ENCODE peak calls at places on chromosomes 16 and 17, in eight cellular contexts. One of them, this sample, is unnamed.

GRCh38 chr17:68514809-68515208 is 2.6 kb downstream of the PRKAR1A start:
- DNase-seq in testis: no peak
- DNase-seq in astrocyte of the cerebellum: no peak
- DNase-seq in astrocyte: peak
- DNase-seq in HFF-Myc: no peak
- DNase-seq in heart right ventricle: no peak
- DNase-seq in cardiac fibroblast: peak
- DNase-seq in OCI-LY7: no peak
- DNase-seq in this sample: no peak

GRCh38 chr17:57619061-57619937 is 125.8 kb downstream of the CCDC182 start:
- DNase-seq in astrocyte of the cerebellum: no peak
- DNase-seq in HFF-Myc: no peak
- DNase-seq in astrocyte: peak
- DNase-seq in testis: no peak
- DNase-seq in cardiac fibroblast: peak
- DNase-seq in heart right ventricle: no peak
- DNase-seq in OCI-LY7: no peak
- DNase-seq in this sample: no peak

GRCh38 chr17:76163919-76164318 is 22.9 kb upstream of the FOXJ1 start:
- DNase-seq in testis: peak
- DNase-seq in astrocyte of the cerebellum: no peak
- DNase-seq in OCI-LY7: no peak
- DNase-seq in heart right ventricle: no peak
- DNase-seq in cardiac fibroblast: no peak
- DNase-seq in astrocyte: no peak
- DNase-seq in HFF-Myc: no peak
- DNase-seq in this sample: no peak

GRCh38 chr17:28745052-28745776 is 1.4 kb downstream of the TRAF4 start:
- DNase-seq in OCI-LY7: peak
- DNase-seq in cardiac fibroblast: peak
- DNase-seq in astrocyte of the cerebellum: no peak
- DNase-seq in astrocyte: peak
- DNase-seq in testis: peak
- DNase-seq in HFF-Myc: no peak
- DNase-seq in heart right ventricle: peak
- DNase-seq in this sample: peak

GRCh38 chr16:77143364-77143763 is 47.6 kb upstream of the MON1B start:
- DNase-seq in astrocyte of the cerebellum: no peak
- DNase-seq in heart right ventricle: no peak
- DNase-seq in cardiac fibroblast: no peak
- DNase-seq in OCI-LY7: no peak
- DNase-seq in astrocyte: no peak
- DNase-seq in HFF-Myc: no peak
- DNase-seq in testis: no peak
- DNase-seq in this sample: no peak

GRCh38 chr17:65696739-65697394 is 135.4 kb upstream of the AXIN2 start:
- DNase-seq in cardiac fibroblast: peak
- DNase-seq in astrocyte of the cerebellum: peak
- DNase-seq in astrocyte: peak
- DNase-seq in HFF-Myc: peak
- DNase-seq in heart right ventricle: no peak
- DNase-seq in testis: no peak
- DNase-seq in OCI-LY7: no peak
- DNase-seq in this sample: no peak

GRCh38 chr17:30550512-30551273 is 73.5 kb downstream of the GOSR1 start:
- DNase-seq in testis: no peak
- DNase-seq in cardiac fibroblast: peak
- DNase-seq in astrocyte: peak
- DNase-seq in HFF-Myc: peak
- DNase-seq in astrocyte of the cerebellum: no peak
- DNase-seq in OCI-LY7: peak
- DNase-seq in heart right ventricle: no peak
- DNase-seq in this sample: no peak

GRCh38 chr17:63774141-63774981 is at the start of gene DDX42:
- DNase-seq in OCI-LY7: peak
- DNase-seq in cardiac fibroblast: peak
- DNase-seq in astrocyte: peak
- DNase-seq in heart right ventricle: peak
- DNase-seq in HFF-Myc: no peak
- DNase-seq in testis: peak
- DNase-seq in astrocyte of the cerebellum: peak
- DNase-seq in this sample: peak

GRCh38 chr17:78329263-78330059 is 30.4 kb downstream of the SOCS3 start:
- DNase-seq in astrocyte: peak
- DNase-seq in HFF-Myc: no peak
- DNase-seq in OCI-LY7: no peak
- DNase-seq in testis: no peak
- DNase-seq in cardiac fibroblast: peak
- DNase-seq in heart right ventricle: no peak
- DNase-seq in astrocyte of the cerebellum: no peak
- DNase-seq in this sample: no peak

GRCh38 chr16:20192801-20193200 is 119.1 kb upstream of the GPR139 start:
- DNase-seq in heart right ventricle: no peak
- DNase-seq in HFF-Myc: no peak
- DNase-seq in testis: no peak
- DNase-seq in astrocyte: no peak
- DNase-seq in astrocyte of the cerebellum: no peak
- DNase-seq in cardiac fibroblast: no peak
- DNase-seq in OCI-LY7: no peak
- DNase-seq in this sample: no peak

GRCh38 chr16:73531021-73531420 is 483.1 kb upstream of the ZFHX3 start:
- DNase-seq in cardiac fibroblast: no peak
- DNase-seq in testis: no peak
- DNase-seq in astrocyte of the cerebellum: no peak
- DNase-seq in astrocyte: no peak
- DNase-seq in OCI-LY7: no peak
- DNase-seq in heart right ventricle: no peak
- DNase-seq in HFF-Myc: no peak
- DNase-seq in this sample: no peak

GRCh38 chr17:43994272-43995149 is 9.9 kb upstream of the NAGS start:
- DNase-seq in cardiac fibroblast: peak
- DNase-seq in astrocyte of the cerebellum: no peak
- DNase-seq in OCI-LY7: peak
- DNase-seq in testis: peak
- DNase-seq in astrocyte: no peak
- DNase-seq in HFF-Myc: no peak
- DNase-seq in heart right ventricle: peak
- DNase-seq in this sample: peak

GRCh38 chr16:57648590-57649442 is 19.3 kb upstream of the ADGRG3 start:
- DNase-seq in cardiac fibroblast: peak
- DNase-seq in testis: peak
- DNase-seq in heart right ventricle: peak
- DNase-seq in astrocyte: no peak
- DNase-seq in OCI-LY7: peak
- DNase-seq in astrocyte of the cerebellum: peak
- DNase-seq in HFF-Myc: peak
- DNase-seq in this sample: peak

GRCh38 chr16:29824589-29825144 is 4.4 kb downstream of the MVP start:
- DNase-seq in HFF-Myc: peak
- DNase-seq in testis: no peak
- DNase-seq in OCI-LY7: no peak
- DNase-seq in cardiac fibroblast: peak
- DNase-seq in astrocyte of the cerebellum: peak
- DNase-seq in astrocyte: peak
- DNase-seq in heart right ventricle: no peak
- DNase-seq in this sample: no peak

GRCh38 chr16:84278968-84279367 is 15.7 kb upstream of the WFDC1 start:
- DNase-seq in astrocyte: no peak
- DNase-seq in OCI-LY7: no peak
- DNase-seq in testis: no peak
- DNase-seq in heart right ventricle: no peak
- DNase-seq in astrocyte of the cerebellum: no peak
- DNase-seq in HFF-Myc: no peak
- DNase-seq in cardiac fibroblast: no peak
- DNase-seq in this sample: no peak

GRCh38 chr16:31071861-31072260 is 2.2 kb downstream of the ZNF668 start:
- DNase-seq in astrocyte: peak
- DNase-seq in astrocyte of the cerebellum: peak
- DNase-seq in OCI-LY7: no peak
- DNase-seq in testis: no peak
- DNase-seq in cardiac fibroblast: peak
- DNase-seq in heart right ventricle: no peak
- DNase-seq in HFF-Myc: peak
- DNase-seq in this sample: no peak

GRCh38 chr16:29170393-29171239 is 185.8 kb downstream of the LAT start:
- DNase-seq in heart right ventricle: no peak
- DNase-seq in astrocyte: no peak
- DNase-seq in testis: no peak
- DNase-seq in cardiac fibroblast: no peak
- DNase-seq in HFF-Myc: no peak
- DNase-seq in astrocyte of the cerebellum: no peak
- DNase-seq in OCI-LY7: no peak
- DNase-seq in this sample: no peak

GRCh38 chr17:8285270-8286181 is 2.9 kb upstream of the RANGRF start:
- DNase-seq in cardiac fibroblast: no peak
- DNase-seq in astrocyte: no peak
- DNase-seq in OCI-LY7: peak
- DNase-seq in heart right ventricle: no peak
- DNase-seq in testis: no peak
- DNase-seq in astrocyte of the cerebellum: no peak
- DNase-seq in HFF-Myc: no peak
- DNase-seq in this sample: no peak

GRCh38 chr17:8290043-8290442 is 1.6 kb downstream of the RANGRF start:
- DNase-seq in testis: no peak
- DNase-seq in heart right ventricle: no peak
- DNase-seq in astrocyte: no peak
- DNase-seq in OCI-LY7: no peak
- DNase-seq in HFF-Myc: no peak
- DNase-seq in astrocyte of the cerebellum: no peak
- DNase-seq in cardiac fibroblast: no peak
- DNase-seq in this sample: no peak

GRCh38 chr17:8287651-8288335 is 677 bp upstream of the RANGRF start:
- DNase-seq in OCI-LY7: no peak
- DNase-seq in cardiac fibroblast: no peak
- DNase-seq in astrocyte of the cerebellum: no peak
- DNase-seq in heart right ventricle: no peak
- DNase-seq in testis: no peak
- DNase-seq in astrocyte: no peak
- DNase-seq in HFF-Myc: no peak
- DNase-seq in this sample: no peak

GRCh38 chr17:8289103-8289397 is 580 bp downstream of the RANGRF start:
- DNase-seq in cardiac fibroblast: no peak
- DNase-seq in heart right ventricle: no peak
- DNase-seq in astrocyte of the cerebellum: no peak
- DNase-seq in OCI-LY7: no peak
- DNase-seq in testis: no peak
- DNase-seq in HFF-Myc: no peak
- DNase-seq in astrocyte: no peak
- DNase-seq in this sample: no peak

GRCh38 chr17:8288336-8289102 is at the start of gene RANGRF:
- DNase-seq in HFF-Myc: peak
- DNase-seq in cardiac fibroblast: peak
- DNase-seq in testis: peak
- DNase-seq in astrocyte: peak
- DNase-seq in heart right ventricle: peak
- DNase-seq in OCI-LY7: peak
- DNase-seq in astrocyte of the cerebellum: peak
- DNase-seq in this sample: peak
- TF ChIP-seq CTCF in HFF-Myc: no peak
- TF ChIP-seq CTCF in cardiac fibroblast: no peak
- TF ChIP-seq CTCF in testis: no peak
- TF ChIP-seq CTCF in astrocyte: no peak
- TF ChIP-seq CTCF in heart right ventricle: no peak
- TF ChIP-seq CTCF in OCI-LY7: peak
- TF ChIP-seq CTCF in astrocyte of the cerebellum: no peak
- TF ChIP-seq CTCF in this sample: no peak

DNA sequence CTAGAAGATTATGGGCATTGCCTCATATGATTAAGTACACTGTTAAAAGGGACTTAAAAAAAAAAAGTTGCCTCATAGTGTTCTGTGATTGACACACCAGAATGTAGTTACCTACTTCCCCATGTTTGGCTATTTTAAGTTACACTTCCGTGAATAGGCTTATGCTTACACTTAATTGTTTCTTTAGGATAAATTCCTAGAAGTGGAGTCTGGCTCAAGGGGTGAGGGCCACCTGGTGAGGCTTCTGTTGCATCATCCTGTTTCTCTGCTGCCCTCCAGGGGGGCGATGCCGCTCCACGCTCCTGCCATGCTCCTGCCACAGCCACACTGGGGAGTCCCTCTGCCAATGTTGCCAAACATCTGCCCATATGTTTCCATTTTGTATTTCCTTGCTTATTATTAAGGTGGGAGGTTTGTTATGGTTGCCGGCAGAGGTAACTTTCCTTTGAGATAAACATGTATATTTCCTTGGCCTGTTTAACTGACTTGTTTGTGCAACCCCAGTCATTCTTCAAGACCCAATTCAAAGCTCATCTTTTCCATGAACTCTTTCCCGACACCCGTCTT is 73.1 kb downstream of the KSR1 start:
- DNase-seq in heart right ventricle: no peak
- DNase-seq in OCI-LY7: peak
- DNase-seq in astrocyte of the cerebellum: no peak
- DNase-seq in testis: no peak
- DNase-seq in HFF-Myc: no peak
- DNase-seq in cardiac fibroblast: peak
- DNase-seq in astrocyte: peak
- DNase-seq in this sample: no peak
- TF ChIP-seq CTCF in heart right ventricle: no peak
- TF ChIP-seq CTCF in OCI-LY7: peak
- TF ChIP-seq CTCF in astrocyte of the cerebellum: no peak
- TF ChIP-seq CTCF in testis: no peak
- TF ChIP-seq CTCF in HFF-Myc: no peak
- TF ChIP-seq CTCF in cardiac fibroblast: no peak
- TF ChIP-seq CTCF in astrocyte: no peak
- TF ChIP-seq CTCF in this sample: no peak

GRCh38 chr16:18938986-18939385 is 12.8 kb upstream of the SMG1 start:
- DNase-seq in testis: no peak
- DNase-seq in heart right ventricle: no peak
- DNase-seq in HFF-Myc: no peak
- DNase-seq in cardiac fibroblast: no peak
- DNase-seq in astrocyte: no peak
- DNase-seq in OCI-LY7: no peak
- DNase-seq in astrocyte of the cerebellum: no peak
- DNase-seq in this sample: no peak
- TF ChIP-seq CTCF in testis: no peak
- TF ChIP-seq CTCF in heart right ventricle: no peak
- TF ChIP-seq CTCF in HFF-Myc: no peak
- TF ChIP-seq CTCF in cardiac fibroblast: no peak
- TF ChIP-seq CTCF in astrocyte: no peak
- TF ChIP-seq CTCF in OCI-LY7: no peak
- TF ChIP-seq CTCF in astrocyte of the cerebellum: no peak
- TF ChIP-seq CTCF in this sample: no peak

DNA sequence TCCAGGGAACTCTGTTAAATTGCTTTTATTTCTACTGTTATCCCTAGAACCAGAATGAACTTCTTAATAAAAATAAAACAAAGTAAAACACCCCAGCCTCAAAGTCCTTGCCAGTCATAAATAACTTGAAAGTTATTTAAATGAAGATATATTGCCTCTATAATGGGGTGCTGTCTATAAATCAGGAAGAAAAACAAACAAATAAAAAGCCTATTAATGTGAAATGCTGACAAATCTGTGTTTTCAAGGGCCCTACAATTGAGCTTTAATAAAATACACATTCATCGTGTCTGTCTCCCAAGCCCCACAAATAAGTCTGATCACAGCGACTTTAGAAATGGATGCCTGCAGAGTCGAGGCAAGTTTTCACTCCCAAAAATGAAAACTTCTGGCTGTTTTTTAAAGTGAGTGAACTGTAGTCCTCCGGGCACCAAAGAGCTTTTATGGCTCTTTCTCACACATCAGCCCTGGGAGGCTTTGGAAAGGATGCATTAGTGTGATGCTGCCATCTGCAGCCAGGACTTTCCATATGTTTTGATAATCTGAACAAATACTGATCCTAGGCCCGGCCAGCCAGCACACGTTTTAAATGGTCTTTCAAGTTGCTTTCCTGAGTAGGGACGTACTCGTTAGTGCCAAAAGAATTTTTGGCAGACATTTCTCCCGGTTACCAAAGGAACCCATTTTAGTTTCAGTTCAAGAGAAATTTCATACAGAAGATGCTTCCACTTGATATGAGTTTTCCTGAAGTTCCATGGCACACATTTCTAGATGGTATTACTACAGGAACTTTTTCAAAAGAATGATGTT is 16.3 kb downstream of the NACA2 start:
- DNase-seq in testis: no peak
- DNase-seq in OCI-LY7: peak
- DNase-seq in astrocyte of the cerebellum: peak
- DNase-seq in HFF-Myc: peak
- DNase-seq in heart right ventricle: no peak
- DNase-seq in astrocyte: peak
- DNase-seq in cardiac fibroblast: peak
- DNase-seq in this sample: no peak
- TF ChIP-seq CTCF in testis: no peak
- TF ChIP-seq CTCF in OCI-LY7: peak
- TF ChIP-seq CTCF in astrocyte of the cerebellum: peak
- TF ChIP-seq CTCF in HFF-Myc: peak
- TF ChIP-seq CTCF in heart right ventricle: peak
- TF ChIP-seq CTCF in astrocyte: no peak
- TF ChIP-seq CTCF in cardiac fibroblast: peak
- TF ChIP-seq CTCF in this sample: peak

This sample was measured in progenitor cell of endocrine pancreas.